ENCODE peak calls at places on chromosomes 3 and 15, in four cellular contexts. One of them, this sample, is unnamed.

GRCh38 chr15:73571346-73571745 is 61.8 kb downstream of the NPTN start:
- DNase-seq in GM12878: no peak
- DNase-seq in K562: no peak
- DNase-seq in HepG2: peak
- DNase-seq in this sample: no peak

GRCh38 chr3:78496458-78496857 is 1271.3 kb downstream of the ROBO1 start:
- DNase-seq in K562: no peak
- DNase-seq in HepG2: no peak
- DNase-seq in GM12878: no peak
- DNase-seq in this sample: peak

GRCh38 chr3:100864471-100865268 is 128.6 kb downstream of the ABI3BP start:
- DNase-seq in GM12878: no peak
- DNase-seq in K562: no peak
- DNase-seq in HepG2: no peak
- DNase-seq in this sample: no peak

GRCh38 chr3:46864051-46864881 is 1.0 kb upstream of the MYL3 start:
- DNase-seq in HepG2: no peak
- DNase-seq in K562: no peak
- DNase-seq in GM12878: no peak
- DNase-seq in this sample: no peak

GRCh38 chr3:136535906-136536305 is 216.3 kb downstream of the STAG1 start:
- DNase-seq in GM12878: no peak
- DNase-seq in K562: no peak
- DNase-seq in HepG2: no peak
- DNase-seq in this sample: no peak

GRCh38 chr3:33687406-33688010 is 30.5 kb downstream of the CLASP2 start:
- DNase-seq in K562: no peak
- DNase-seq in HepG2: no peak
- DNase-seq in GM12878: no peak
- DNase-seq in this sample: no peak

GRCh38 chr3:126982125-126982521 is 792 bp upstream of the PLXNA1 start:
- DNase-seq in GM12878: peak
- DNase-seq in K562: peak
- DNase-seq in HepG2: no peak
- DNase-seq in this sample: no peak

GRCh38 chr3:43388188-43388587 is 101.8 kb downstream of the SNRK start:
- DNase-seq in GM12878: no peak
- DNase-seq in K562: no peak
- DNase-seq in HepG2: no peak
- DNase-seq in this sample: no peak

GRCh38 chr3:42719002-42719401 is 16.4 kb upstream of the HHATL start:
- DNase-seq in HepG2: no peak
- DNase-seq in GM12878: no peak
- DNase-seq in K562: no peak
- DNase-seq in this sample: no peak

GRCh38 chr15:64742385-64742784 is 33.0 kb downstream of the RBPMS2 start:
- DNase-seq in K562: no peak
- DNase-seq in GM12878: no peak
- DNase-seq in HepG2: no peak
- DNase-seq in this sample: no peak

GRCh38 chr3:42377681-42378080 is 32.7 kb downstream of the LYZL4 start:
- DNase-seq in K562: no peak
- DNase-seq in HepG2: no peak
- DNase-seq in GM12878: no peak
- DNase-seq in this sample: no peak

GRCh38 chr3:123375014-123375940 is 73.6 kb downstream of the ADCY5 start:
- DNase-seq in HepG2: no peak
- DNase-seq in GM12878: no peak
- DNase-seq in K562: no peak
- DNase-seq in this sample: no peak

GRCh38 chr3:47261301-47261700 is 21.3 kb downstream of the KIF9 start:
- DNase-seq in HepG2: no peak
- DNase-seq in GM12878: no peak
- DNase-seq in K562: no peak
- DNase-seq in this sample: no peak

GRCh38 chr3:124599147-124599765 is 131.0 kb upstream of the UMPS start:
- DNase-seq in HepG2: no peak
- DNase-seq in GM12878: no peak
- DNase-seq in K562: no peak
- DNase-seq in this sample: no peak

GRCh38 chr15:41957021-41957897 is 15.1 kb downstream of the EHD4 start:
- DNase-seq in HepG2: no peak
- DNase-seq in K562: no peak
- DNase-seq in GM12878: peak
- DNase-seq in this sample: no peak

GRCh38 chr15:92664178-92664900 is 8.8 kb upstream of the FAM174B start:
- DNase-seq in K562: no peak
- DNase-seq in HepG2: no peak
- DNase-seq in GM12878: no peak
- DNase-seq in this sample: no peak

GRCh38 chr3:153061938-153062528 is 100.0 kb upstream of the RAP2B start:
- DNase-seq in K562: no peak
- DNase-seq in GM12878: no peak
- DNase-seq in HepG2: no peak
- DNase-seq in this sample: no peak

GRCh38 chr15:37098468-37099320 is 1.7 kb downstream of the MEIS2 start:
- DNase-seq in HepG2: no peak
- DNase-seq in K562: peak
- DNase-seq in GM12878: no peak
- DNase-seq in this sample: no peak

GRCh38 chr15:70266412-70267089 is 168.8 kb upstream of the TLE3 start:
- DNase-seq in HepG2: no peak
- DNase-seq in K562: no peak
- DNase-seq in GM12878: no peak
- DNase-seq in this sample: no peak

GRCh38 chr3:155015776-155016451 is 64.2 kb upstream of the MME start:
- DNase-seq in GM12878: no peak
- DNase-seq in HepG2: no peak
- DNase-seq in K562: no peak
- DNase-seq in this sample: no peak

GRCh38 chr3:132652640-132653270 is 6.9 kb downstream of the ACAD11 start:
- DNase-seq in GM12878: no peak
- DNase-seq in HepG2: no peak
- DNase-seq in K562: no peak
- DNase-seq in this sample: no peak
- TF ChIP-seq FOXK2 in GM12878: no peak
- TF ChIP-seq FOXK2 in HepG2: no peak
- TF ChIP-seq FOXK2 in K562: no peak
- TF ChIP-seq FOXK2 in this sample: no peak

GRCh38 chr15:50685191-50685975 is 1.2 kb downstream of the TRPM7 start:
- DNase-seq in K562: no peak
- DNase-seq in GM12878: no peak
- DNase-seq in HepG2: no peak
- DNase-seq in this sample: no peak
- TF ChIP-seq FOXK2 in K562: no peak
- TF ChIP-seq FOXK2 in GM12878: no peak
- TF ChIP-seq FOXK2 in HepG2: no peak
- TF ChIP-seq FOXK2 in this sample: no peak

GRCh38 chr15:56821721-56822425 is 88.6 kb upstream of the ZNF280D start:
- DNase-seq in GM12878: no peak
- DNase-seq in HepG2: peak
- DNase-seq in K562: peak
- DNase-seq in this sample: peak
- TF ChIP-seq FOXK2 in GM12878: no peak
- TF ChIP-seq FOXK2 in HepG2: no peak
- TF ChIP-seq FOXK2 in K562: no peak
- TF ChIP-seq FOXK2 in this sample: no peak

DNA sequence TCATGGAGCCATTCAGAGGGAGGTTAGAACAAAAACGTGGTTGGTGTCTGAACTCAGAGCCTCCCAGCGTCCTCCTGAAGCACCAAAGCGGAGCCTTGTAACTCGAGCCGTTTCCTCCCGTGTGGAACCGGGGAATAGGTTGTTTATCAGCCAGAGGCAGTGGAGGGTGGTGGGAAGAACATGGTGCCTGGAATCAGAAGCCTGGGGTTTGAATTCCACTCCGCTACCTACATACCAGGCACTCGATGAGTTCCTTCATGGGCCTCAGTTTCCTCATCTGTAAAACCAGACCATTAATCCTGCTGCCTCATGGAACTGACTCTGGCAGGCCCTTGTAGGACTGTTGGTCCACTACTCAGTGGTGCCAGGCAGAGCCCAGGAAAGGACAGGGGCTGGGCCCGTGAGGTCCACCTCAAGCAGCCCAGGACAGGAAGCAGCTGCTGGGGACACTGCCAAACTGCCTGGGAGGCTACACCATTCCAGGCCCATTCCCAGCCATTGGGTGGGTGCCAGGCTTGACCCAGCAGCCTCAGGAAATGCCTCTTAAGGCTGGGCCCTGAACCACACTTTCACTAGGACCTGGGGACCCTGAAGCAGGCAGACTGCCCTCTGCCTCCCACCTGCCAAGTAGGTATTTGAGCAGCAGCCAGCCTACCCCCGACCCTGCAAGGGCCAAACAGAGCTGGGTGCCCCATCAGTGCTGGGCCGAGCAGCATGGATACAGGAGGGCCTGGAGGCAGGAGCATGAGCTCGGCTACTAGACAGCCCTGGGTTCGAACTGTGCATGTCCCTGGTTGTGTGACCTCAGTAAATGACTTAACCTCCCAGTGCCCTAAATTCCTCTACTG is 33.4 kb downstream of the PRKCD start:
- DNase-seq in HepG2: no peak
- DNase-seq in K562: no peak
- DNase-seq in GM12878: no peak
- DNase-seq in this sample: peak
- TF ChIP-seq FOXK2 in HepG2: no peak
- TF ChIP-seq FOXK2 in K562: no peak
- TF ChIP-seq FOXK2 in GM12878: no peak
- TF ChIP-seq FOXK2 in this sample: no peak

GRCh38 chr3:171261487-171261886 is 198.7 kb downstream of the TNIK start:
- DNase-seq in HepG2: no peak
- DNase-seq in GM12878: no peak
- DNase-seq in K562: no peak
- DNase-seq in this sample: no peak
- TF ChIP-seq FOXK2 in HepG2: no peak
- TF ChIP-seq FOXK2 in GM12878: no peak
- TF ChIP-seq FOXK2 in K562: no peak
- TF ChIP-seq FOXK2 in this sample: no peak

DNA sequence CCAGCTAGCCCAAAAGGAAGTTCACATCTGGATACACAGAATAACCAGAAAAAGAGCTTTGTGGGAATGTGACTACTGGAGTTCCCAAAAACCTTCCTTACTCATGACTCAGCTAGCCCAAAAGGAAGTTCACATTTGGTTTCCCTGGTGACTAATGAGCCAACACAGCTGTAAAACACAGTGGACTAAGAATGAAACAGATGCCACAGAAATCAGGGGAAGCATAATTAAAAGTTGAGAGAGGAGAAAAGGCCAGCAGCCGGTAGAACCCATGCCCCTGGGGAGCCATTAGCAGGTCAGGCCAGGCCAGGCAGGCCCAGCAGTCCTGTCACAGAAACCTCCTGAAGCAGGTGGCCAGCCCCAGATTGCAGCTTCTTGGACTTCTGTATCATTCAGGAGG is 130.3 kb downstream of the GHSR start:
- DNase-seq in GM12878: peak
- DNase-seq in HepG2: no peak
- DNase-seq in K562: no peak
- DNase-seq in this sample: no peak
- TF ChIP-seq FOXK2 in GM12878: no peak
- TF ChIP-seq FOXK2 in HepG2: no peak
- TF ChIP-seq FOXK2 in K562: no peak
- TF ChIP-seq FOXK2 in this sample: no peak

GRCh38 chr3:45794177-45794560 is 2.2 kb downstream of the SLC6A20 start:
- DNase-seq in GM12878: no peak
- DNase-seq in HepG2: no peak
- DNase-seq in K562: no peak
- DNase-seq in this sample: no peak

GRCh38 chr3:45796902-45797637 is 734 bp upstream of the SLC6A20 start:
- DNase-seq in K562: no peak
- DNase-seq in HepG2: no peak
- DNase-seq in GM12878: no peak
- DNase-seq in this sample: no peak

GRCh38 chr3:45793482-45794176 is 2.7 kb downstream of the SLC6A20 start:
- DNase-seq in HepG2: no peak
- DNase-seq in GM12878: no peak
- DNase-seq in K562: no peak
- DNase-seq in this sample: no peak

GRCh38 chr3:45795882-45796765 is at the start of gene SLC6A20:
- DNase-seq in HepG2: no peak
- DNase-seq in K562: no peak
- DNase-seq in GM12878: no peak
- DNase-seq in this sample: no peak

DNA sequence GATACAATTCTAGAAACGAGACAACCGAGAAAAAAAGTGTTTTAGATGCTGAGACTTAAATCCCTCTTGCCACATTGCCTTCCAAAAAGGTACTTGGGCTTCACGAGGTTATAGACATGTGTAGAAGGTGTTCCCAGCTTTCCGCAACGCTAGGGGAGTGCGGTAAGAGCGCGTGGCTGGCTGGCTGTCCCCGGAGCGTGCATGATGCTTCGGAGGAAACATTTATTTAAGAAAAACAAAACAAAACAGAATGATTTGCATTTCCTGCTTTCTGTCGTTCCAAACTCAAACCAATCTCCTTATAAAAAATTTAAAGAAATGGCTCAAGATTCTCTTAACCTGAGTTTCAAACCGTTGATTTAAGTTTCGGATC is 841 bp downstream of the SLC6A20 start:
- DNase-seq in HepG2: no peak
- DNase-seq in K562: no peak
- DNase-seq in GM12878: no peak
- DNase-seq in this sample: no peak
- TF ChIP-seq FOXK2 in HepG2: no peak
- TF ChIP-seq FOXK2 in K562: no peak
- TF ChIP-seq FOXK2 in GM12878: no peak
- TF ChIP-seq FOXK2 in this sample: no peak

GRCh38 chr3:120908803-120909601 is 997 bp downstream of the STXBP5L start:
- DNase-seq in GM12878: no peak
- DNase-seq in HepG2: no peak
- DNase-seq in K562: no peak
- DNase-seq in this sample: no peak

GRCh38 chr3:120909602-120909878 is 1.5 kb downstream of the STXBP5L start:
- DNase-seq in HepG2: no peak
- DNase-seq in K562: no peak
- DNase-seq in GM12878: no peak
- DNase-seq in this sample: peak

GRCh38 chr3:120907659-120908029 is 361 bp upstream of the STXBP5L start:
- DNase-seq in K562: no peak
- DNase-seq in GM12878: no peak
- DNase-seq in HepG2: no peak
- DNase-seq in this sample: no peak

GRCh38 chr3:120908030-120908802 is at the start of gene STXBP5L:
- DNase-seq in HepG2: peak
- DNase-seq in GM12878: no peak
- DNase-seq in K562: peak
- DNase-seq in this sample: peak
- TF ChIP-seq FOXK2 in HepG2: no peak
- TF ChIP-seq FOXK2 in GM12878: no peak
- TF ChIP-seq FOXK2 in K562: no peak
- TF ChIP-seq FOXK2 in this sample: no peak

GRCh38 chr15:100255644-100256043 is 86.1 kb downstream of the ADAMTS17 start:
- DNase-seq in GM12878: no peak
- DNase-seq in HepG2: no peak
- DNase-seq in K562: peak
- DNase-seq in this sample: no peak
- TF ChIP-seq FOXK2 in GM12878: no peak
- TF ChIP-seq FOXK2 in HepG2: no peak
- TF ChIP-seq FOXK2 in K562: no peak
- TF ChIP-seq FOXK2 in this sample: no peak

This sample was measured in HEK293T.